ENCODE peak calls at places on chromosome 15, in six cellular contexts. One of them, this sample, is unnamed.

GRCh38 chr15:101049856-101050646 is 130.9 kb downstream of the LRRK1 start:
- DNase-seq in AG04450: no peak
- DNase-seq in Peyer's patch: no peak
- DNase-seq in retinal pigment epithelial cell: no peak
- DNase-seq in psoas muscle: no peak
- DNase-seq in GM23248: no peak
- DNase-seq in this sample: no peak

GRCh38 chr15:64185331-64185911 is 22.6 kb upstream of the PPIB start:
- DNase-seq in AG04450: no peak
- DNase-seq in Peyer's patch: no peak
- DNase-seq in retinal pigment epithelial cell: no peak
- DNase-seq in psoas muscle: no peak
- DNase-seq in GM23248: no peak
- DNase-seq in this sample: no peak

GRCh38 chr15:57281357-57281756 is 94.9 kb upstream of the CGNL1 start:
- DNase-seq in AG04450: no peak
- DNase-seq in Peyer's patch: peak
- DNase-seq in retinal pigment epithelial cell: no peak
- DNase-seq in psoas muscle: no peak
- DNase-seq in GM23248: no peak
- DNase-seq in this sample: no peak

GRCh38 chr15:70974004-70974832 is 81.6 kb downstream of the LRRC49 start:
- DNase-seq in AG04450: peak
- DNase-seq in Peyer's patch: no peak
- DNase-seq in retinal pigment epithelial cell: peak
- DNase-seq in psoas muscle: no peak
- DNase-seq in GM23248: peak
- DNase-seq in this sample: peak

GRCh38 chr15:79682851-79683288 is 213.9 kb downstream of the MTHFS start:
- DNase-seq in AG04450: no peak
- DNase-seq in Peyer's patch: no peak
- DNase-seq in retinal pigment epithelial cell: no peak
- DNase-seq in psoas muscle: no peak
- DNase-seq in GM23248: peak
- DNase-seq in this sample: peak

GRCh38 chr15:99224815-99225214 is 24.6 kb downstream of the TTC23 start:
- DNase-seq in AG04450: no peak
- DNase-seq in Peyer's patch: no peak
- DNase-seq in retinal pigment epithelial cell: no peak
- DNase-seq in psoas muscle: no peak
- DNase-seq in GM23248: no peak
- DNase-seq in this sample: no peak

GRCh38 chr15:64842099-64842940 is 605 bp downstream of the PLEKHO2 start:
- DNase-seq in AG04450: no peak
- DNase-seq in Peyer's patch: no peak
- DNase-seq in retinal pigment epithelial cell: no peak
- DNase-seq in psoas muscle: peak
- DNase-seq in GM23248: peak
- DNase-seq in this sample: peak

GRCh38 chr15:30055604-30056003 is 27.2 kb upstream of the GOLGA8J start:
- DNase-seq in AG04450: no peak
- DNase-seq in Peyer's patch: no peak
- DNase-seq in retinal pigment epithelial cell: no peak
- DNase-seq in psoas muscle: no peak
- DNase-seq in GM23248: no peak
- DNase-seq in this sample: no peak

GRCh38 chr15:45796433-45796832 is 161.6 kb downstream of the SQOR start:
- DNase-seq in AG04450: no peak
- DNase-seq in Peyer's patch: no peak
- DNase-seq in retinal pigment epithelial cell: no peak
- DNase-seq in psoas muscle: no peak
- DNase-seq in GM23248: no peak
- DNase-seq in this sample: no peak

GRCh38 chr15:95770191-95770590 is 560.3 kb upstream of the NR2F2 start:
- DNase-seq in AG04450: no peak
- DNase-seq in Peyer's patch: no peak
- DNase-seq in retinal pigment epithelial cell: peak
- DNase-seq in psoas muscle: no peak
- DNase-seq in GM23248: peak
- DNase-seq in this sample: peak

GRCh38 chr15:101600024-101600423 is 52.2 kb downstream of the TM2D3 start:
- DNase-seq in AG04450: no peak
- DNase-seq in Peyer's patch: no peak
- DNase-seq in retinal pigment epithelial cell: no peak
- DNase-seq in psoas muscle: no peak
- DNase-seq in GM23248: no peak
- DNase-seq in this sample: no peak

GRCh38 chr15:36769110-36769509 is 189.7 kb downstream of the CDIN1 start:
- DNase-seq in AG04450: peak
- DNase-seq in Peyer's patch: no peak
- DNase-seq in retinal pigment epithelial cell: no peak
- DNase-seq in psoas muscle: no peak
- DNase-seq in GM23248: peak
- DNase-seq in this sample: peak

GRCh38 chr15:64754663-64755426 is 20.5 kb downstream of the RBPMS2 start:
- DNase-seq in AG04450: no peak
- DNase-seq in Peyer's patch: peak
- DNase-seq in retinal pigment epithelial cell: no peak
- DNase-seq in psoas muscle: no peak
- DNase-seq in GM23248: no peak
- DNase-seq in this sample: no peak

GRCh38 chr15:65611888-65612615 is 1.1 kb upstream of the INTS14 start:
- DNase-seq in AG04450: no peak
- DNase-seq in Peyer's patch: no peak
- DNase-seq in retinal pigment epithelial cell: no peak
- DNase-seq in psoas muscle: no peak
- DNase-seq in GM23248: peak
- DNase-seq in this sample: peak

GRCh38 chr15:41465822-41466421 is 27.8 kb upstream of the ITPKA start:
- DNase-seq in AG04450: peak
- DNase-seq in Peyer's patch: no peak
- DNase-seq in retinal pigment epithelial cell: peak
- DNase-seq in psoas muscle: no peak
- DNase-seq in GM23248: peak
- DNase-seq in this sample: peak

GRCh38 chr15:80339601-80340000 is 64.6 kb upstream of the ARNT2 start:
- DNase-seq in AG04450: no peak
- DNase-seq in Peyer's patch: no peak
- DNase-seq in retinal pigment epithelial cell: no peak
- DNase-seq in psoas muscle: no peak
- DNase-seq in GM23248: no peak
- DNase-seq in this sample: no peak

GRCh38 chr15:60179786-60180391 is 175.8 kb downstream of the FOXB1 start:
- DNase-seq in AG04450: peak
- DNase-seq in Peyer's patch: peak
- DNase-seq in retinal pigment epithelial cell: peak
- DNase-seq in psoas muscle: no peak
- DNase-seq in GM23248: peak
- DNase-seq in this sample: peak

GRCh38 chr15:31484369-31484951 is 157.8 kb downstream of the KLF13 start:
- DNase-seq in AG04450: no peak
- DNase-seq in Peyer's patch: no peak
- DNase-seq in retinal pigment epithelial cell: no peak
- DNase-seq in psoas muscle: no peak
- DNase-seq in GM23248: no peak
- DNase-seq in this sample: no peak

GRCh38 chr15:92454525-92455105 is 60.9 kb downstream of the ST8SIA2 start:
- DNase-seq in AG04450: no peak
- DNase-seq in Peyer's patch: no peak
- DNase-seq in retinal pigment epithelial cell: no peak
- DNase-seq in psoas muscle: no peak
- DNase-seq in GM23248: no peak
- DNase-seq in this sample: no peak

GRCh38 chr15:37058316-37058985 is 41.9 kb downstream of the MEIS2 start:
- DNase-seq in AG04450: no peak
- DNase-seq in Peyer's patch: no peak
- DNase-seq in retinal pigment epithelial cell: peak
- DNase-seq in psoas muscle: no peak
- DNase-seq in GM23248: no peak
- DNase-seq in this sample: no peak

GRCh38 chr15:44427756-44428724 is 611 bp downstream of the CTDSPL2 start:
- DNase-seq in AG04450: no peak
- DNase-seq in Peyer's patch: peak
- DNase-seq in retinal pigment epithelial cell: peak
- DNase-seq in psoas muscle: no peak
- DNase-seq in GM23248: peak
- DNase-seq in this sample: peak

GRCh38 chr15:72338617-72339321 is 18.8 kb upstream of the CELF6 start:
- DNase-seq in AG04450: peak
- DNase-seq in Peyer's patch: no peak
- DNase-seq in retinal pigment epithelial cell: no peak
- DNase-seq in psoas muscle: no peak
- DNase-seq in GM23248: peak
- DNase-seq in this sample: peak

GRCh38 chr15:66290007-66290406 is 3.4 kb upstream of the DIS3L start:
- DNase-seq in AG04450: no peak
- DNase-seq in Peyer's patch: no peak
- DNase-seq in retinal pigment epithelial cell: no peak
- DNase-seq in psoas muscle: no peak
- DNase-seq in GM23248: no peak
- DNase-seq in this sample: no peak

GRCh38 chr15:73685981-73686380 is 1.8 kb downstream of the CD276 start:
- DNase-seq in AG04450: no peak
- DNase-seq in Peyer's patch: no peak
- DNase-seq in retinal pigment epithelial cell: peak
- DNase-seq in psoas muscle: no peak
- DNase-seq in GM23248: peak
- DNase-seq in this sample: no peak
- H3K4me3 ChIP-seq in AG04450: peak
- H3K4me3 ChIP-seq in Peyer's patch: no peak
- H3K4me3 ChIP-seq in retinal pigment epithelial cell: peak
- H3K4me3 ChIP-seq in psoas muscle: peak
- H3K4me3 ChIP-seq in GM23248: peak
- H3K4me3 ChIP-seq in this sample: peak

GRCh38 chr15:24819680-24820079 is 135.1 kb upstream of the SNRPN start:
- DNase-seq in AG04450: no peak
- DNase-seq in Peyer's patch: no peak
- DNase-seq in retinal pigment epithelial cell: no peak
- DNase-seq in psoas muscle: no peak
- DNase-seq in GM23248: no peak
- DNase-seq in this sample: no peak

DNA sequence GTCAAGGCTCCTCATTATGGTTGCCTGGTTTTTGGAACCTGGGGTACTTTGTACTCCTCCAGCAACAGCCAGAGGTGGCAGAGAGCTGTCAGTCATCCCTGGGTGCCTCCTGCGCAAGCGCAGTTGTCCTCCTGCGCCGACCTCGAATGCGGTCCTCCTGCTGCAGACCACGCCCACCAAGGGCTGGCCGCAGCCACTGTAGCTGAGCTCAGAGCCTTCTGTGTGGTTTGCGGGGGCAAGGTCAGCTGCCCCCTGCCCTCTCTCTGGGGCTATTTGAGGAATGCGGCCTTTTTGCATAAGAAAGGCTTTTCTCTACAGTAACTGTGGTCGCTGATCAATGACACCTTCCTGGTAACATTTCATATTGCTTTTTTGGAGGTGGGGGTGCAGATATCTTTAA is 131.3 kb upstream of the SNRPN start:
- DNase-seq in AG04450: no peak
- DNase-seq in Peyer's patch: no peak
- DNase-seq in retinal pigment epithelial cell: no peak
- DNase-seq in psoas muscle: no peak
- DNase-seq in GM23248: no peak
- DNase-seq in this sample: no peak
- H3K4me3 ChIP-seq in AG04450: no peak
- H3K4me3 ChIP-seq in Peyer's patch: no peak
- H3K4me3 ChIP-seq in retinal pigment epithelial cell: no peak
- H3K4me3 ChIP-seq in psoas muscle: no peak
- H3K4me3 ChIP-seq in GM23248: no peak
- H3K4me3 ChIP-seq in this sample: no peak

GRCh38 chr15:33068007-33068441 is 126.5 kb downstream of the FMN1 start:
- DNase-seq in AG04450: no peak
- DNase-seq in Peyer's patch: peak
- DNase-seq in retinal pigment epithelial cell: peak
- DNase-seq in psoas muscle: peak
- DNase-seq in GM23248: peak
- DNase-seq in this sample: no peak
- H3K4me3 ChIP-seq in AG04450: no peak
- H3K4me3 ChIP-seq in Peyer's patch: peak
- H3K4me3 ChIP-seq in retinal pigment epithelial cell: no peak
- H3K4me3 ChIP-seq in psoas muscle: peak
- H3K4me3 ChIP-seq in GM23248: peak
- H3K4me3 ChIP-seq in this sample: no peak

GRCh38 chr15:61383421-61383820 is 154.3 kb upstream of the RORA start:
- DNase-seq in AG04450: no peak
- DNase-seq in Peyer's patch: no peak
- DNase-seq in retinal pigment epithelial cell: no peak
- DNase-seq in psoas muscle: no peak
- DNase-seq in GM23248: peak
- DNase-seq in this sample: peak
- H3K4me3 ChIP-seq in AG04450: no peak
- H3K4me3 ChIP-seq in Peyer's patch: no peak
- H3K4me3 ChIP-seq in retinal pigment epithelial cell: no peak
- H3K4me3 ChIP-seq in psoas muscle: no peak
- H3K4me3 ChIP-seq in GM23248: peak
- H3K4me3 ChIP-seq in this sample: no peak

DNA sequence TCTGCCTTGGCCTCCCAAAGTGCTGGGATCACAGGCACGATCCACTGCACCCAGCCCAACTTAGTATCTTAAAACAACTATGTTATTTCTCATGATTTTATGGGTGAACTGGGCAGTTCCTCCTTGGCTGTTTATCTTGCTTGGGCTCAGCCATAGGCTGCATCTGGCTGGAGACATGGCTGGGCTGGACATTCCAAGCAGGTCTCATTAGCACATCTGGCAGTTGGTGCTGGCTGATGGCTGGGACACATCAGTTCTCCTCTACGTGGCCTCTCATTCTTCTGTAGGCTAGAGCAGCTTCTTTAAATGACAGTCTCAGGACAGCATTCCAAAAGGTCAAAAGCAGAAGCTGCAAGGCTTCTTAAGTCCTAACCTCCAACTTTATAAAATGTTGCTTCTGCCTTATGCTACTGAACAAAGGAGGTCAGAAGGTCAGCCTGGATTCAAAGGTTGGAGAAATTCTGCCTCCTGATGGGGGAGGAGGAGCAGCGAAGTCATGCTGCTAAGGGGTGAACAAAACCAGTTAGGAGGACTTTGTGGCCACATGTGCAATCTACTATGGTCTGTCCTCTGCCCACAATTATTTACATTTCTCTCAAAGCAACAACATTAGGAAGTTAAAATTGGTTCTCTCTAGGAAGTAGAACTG is 144.0 kb downstream of the AQP9 start:
- DNase-seq in AG04450: no peak
- DNase-seq in Peyer's patch: no peak
- DNase-seq in retinal pigment epithelial cell: no peak
- DNase-seq in psoas muscle: no peak
- DNase-seq in GM23248: no peak
- DNase-seq in this sample: no peak
- H3K4me3 ChIP-seq in AG04450: no peak
- H3K4me3 ChIP-seq in Peyer's patch: no peak
- H3K4me3 ChIP-seq in retinal pigment epithelial cell: no peak
- H3K4me3 ChIP-seq in psoas muscle: no peak
- H3K4me3 ChIP-seq in GM23248: no peak
- H3K4me3 ChIP-seq in this sample: no peak

DNA sequence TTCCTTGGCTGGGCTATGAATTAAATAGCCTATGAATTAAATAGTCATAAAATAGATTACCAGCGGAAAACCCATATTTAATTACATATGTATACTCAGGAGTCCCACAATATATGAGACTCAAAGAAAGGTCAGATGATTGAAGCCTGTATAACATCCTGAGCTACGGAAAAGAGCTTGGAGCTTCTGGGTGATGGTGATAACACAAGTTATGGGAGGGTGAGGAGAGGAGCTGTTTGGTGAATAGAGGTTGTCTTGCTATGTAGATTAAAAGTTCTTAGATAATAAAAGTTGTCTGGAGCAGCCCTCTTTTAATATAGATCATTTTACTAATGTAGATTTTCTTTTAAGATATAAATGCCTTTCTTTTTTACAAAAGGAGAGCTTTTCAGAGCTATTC is 1.8 kb downstream of the PML start:
- DNase-seq in AG04450: no peak
- DNase-seq in Peyer's patch: no peak
- DNase-seq in retinal pigment epithelial cell: no peak
- DNase-seq in psoas muscle: no peak
- DNase-seq in GM23248: peak
- DNase-seq in this sample: no peak
- H3K4me3 ChIP-seq in AG04450: peak
- H3K4me3 ChIP-seq in Peyer's patch: peak
- H3K4me3 ChIP-seq in retinal pigment epithelial cell: peak
- H3K4me3 ChIP-seq in psoas muscle: peak
- H3K4me3 ChIP-seq in GM23248: peak
- H3K4me3 ChIP-seq in this sample: peak

This sample was measured in fibroblast of the aortic adventitia.